ENCODE peak calls at places on chromosome 4, in eight cellular contexts. One of them, this sample, is unnamed.

GRCh38 chr4:1775731-1776500 is 17.2 kb upstream of the FGFR3 start:
- DNase-seq in sigmoid colon: no peak
- DNase-seq in fibroblast of pulmonary artery: no peak
- DNase-seq in left lung: no peak
- DNase-seq in GM12865: no peak
- DNase-seq in AG04449: no peak
- DNase-seq in right lobe of liver: peak
- DNase-seq in ovary: no peak
- DNase-seq in this sample: no peak

GRCh38 chr4:95114521-95114920 is 356.8 kb downstream of the BMPR1B start:
- DNase-seq in ovary: no peak
- DNase-seq in fibroblast of pulmonary artery: no peak
- DNase-seq in AG04449: no peak
- DNase-seq in right lobe of liver: no peak
- DNase-seq in left lung: no peak
- DNase-seq in sigmoid colon: no peak
- DNase-seq in GM12865: no peak
- DNase-seq in this sample: no peak

GRCh38 chr4:24070117-24070516 is 180.3 kb upstream of the PPARGC1A start:
- DNase-seq in ovary: no peak
- DNase-seq in fibroblast of pulmonary artery: peak
- DNase-seq in AG04449: peak
- DNase-seq in sigmoid colon: no peak
- DNase-seq in left lung: no peak
- DNase-seq in right lobe of liver: no peak
- DNase-seq in GM12865: no peak
- DNase-seq in this sample: no peak

GRCh38 chr4:88188738-88189417 is 30.4 kb upstream of the ABCG2 start:
- DNase-seq in fibroblast of pulmonary artery: no peak
- DNase-seq in left lung: no peak
- DNase-seq in AG04449: no peak
- DNase-seq in sigmoid colon: no peak
- DNase-seq in ovary: no peak
- DNase-seq in GM12865: no peak
- DNase-seq in right lobe of liver: no peak
- DNase-seq in this sample: no peak

GRCh38 chr4:151227731-151228130 is 49.2 kb upstream of the PRSS48 start:
- DNase-seq in right lobe of liver: no peak
- DNase-seq in left lung: no peak
- DNase-seq in AG04449: no peak
- DNase-seq in GM12865: peak
- DNase-seq in ovary: no peak
- DNase-seq in sigmoid colon: peak
- DNase-seq in fibroblast of pulmonary artery: peak
- DNase-seq in this sample: no peak

GRCh38 chr4:36198068-36198808 is 46.1 kb downstream of the ARAP2 start:
- DNase-seq in sigmoid colon: peak
- DNase-seq in fibroblast of pulmonary artery: no peak
- DNase-seq in left lung: peak
- DNase-seq in ovary: no peak
- DNase-seq in AG04449: no peak
- DNase-seq in right lobe of liver: no peak
- DNase-seq in GM12865: no peak
- DNase-seq in this sample: no peak

GRCh38 chr4:102569200-102569599 is 68.0 kb downstream of the NFKB1 start:
- DNase-seq in AG04449: no peak
- DNase-seq in ovary: no peak
- DNase-seq in GM12865: no peak
- DNase-seq in right lobe of liver: no peak
- DNase-seq in sigmoid colon: no peak
- DNase-seq in left lung: no peak
- DNase-seq in fibroblast of pulmonary artery: peak
- DNase-seq in this sample: no peak

GRCh38 chr4:43651991-43652390 is 759.5 kb downstream of the GRXCR1 start:
- DNase-seq in AG04449: no peak
- DNase-seq in fibroblast of pulmonary artery: no peak
- DNase-seq in right lobe of liver: no peak
- DNase-seq in GM12865: no peak
- DNase-seq in sigmoid colon: no peak
- DNase-seq in ovary: no peak
- DNase-seq in left lung: no peak
- DNase-seq in this sample: no peak

GRCh38 chr4:123014038-123014437 is 91.6 kb upstream of the NUDT6 start:
- DNase-seq in sigmoid colon: no peak
- DNase-seq in AG04449: no peak
- DNase-seq in fibroblast of pulmonary artery: no peak
- DNase-seq in ovary: no peak
- DNase-seq in left lung: no peak
- DNase-seq in right lobe of liver: no peak
- DNase-seq in GM12865: no peak
- DNase-seq in this sample: no peak

GRCh38 chr4:2257361-2258001 is 4.4 kb downstream of the MXD4 start:
- DNase-seq in ovary: peak
- DNase-seq in AG04449: no peak
- DNase-seq in sigmoid colon: peak
- DNase-seq in fibroblast of pulmonary artery: no peak
- DNase-seq in GM12865: no peak
- DNase-seq in right lobe of liver: no peak
- DNase-seq in left lung: peak
- DNase-seq in this sample: peak

GRCh38 chr4:52604215-52604614 is 54.9 kb downstream of the USP46 start:
- DNase-seq in right lobe of liver: no peak
- DNase-seq in left lung: no peak
- DNase-seq in ovary: no peak
- DNase-seq in sigmoid colon: no peak
- DNase-seq in fibroblast of pulmonary artery: no peak
- DNase-seq in GM12865: no peak
- DNase-seq in AG04449: no peak
- DNase-seq in this sample: no peak

GRCh38 chr4:56739104-56739777 is 58.1 kb upstream of the HOPX start:
- DNase-seq in right lobe of liver: no peak
- DNase-seq in ovary: no peak
- DNase-seq in fibroblast of pulmonary artery: peak
- DNase-seq in sigmoid colon: no peak
- DNase-seq in left lung: no peak
- DNase-seq in AG04449: no peak
- DNase-seq in GM12865: no peak
- DNase-seq in this sample: no peak

GRCh38 chr4:105712766-105713165 is 4.2 kb downstream of the GSTCD start:
- DNase-seq in sigmoid colon: no peak
- DNase-seq in left lung: no peak
- DNase-seq in GM12865: no peak
- DNase-seq in fibroblast of pulmonary artery: no peak
- DNase-seq in right lobe of liver: no peak
- DNase-seq in AG04449: no peak
- DNase-seq in ovary: no peak
- DNase-seq in this sample: no peak

GRCh38 chr4:42104521-42104920 is 47.9 kb downstream of the BEND4 start:
- DNase-seq in GM12865: no peak
- DNase-seq in ovary: no peak
- DNase-seq in left lung: no peak
- DNase-seq in fibroblast of pulmonary artery: peak
- DNase-seq in sigmoid colon: no peak
- DNase-seq in AG04449: peak
- DNase-seq in right lobe of liver: no peak
- DNase-seq in this sample: no peak

GRCh38 chr4:189096108-189096507 is 844.6 kb upstream of the FRG1 start:
- DNase-seq in AG04449: no peak
- DNase-seq in ovary: no peak
- DNase-seq in left lung: peak
- DNase-seq in right lobe of liver: no peak
- DNase-seq in fibroblast of pulmonary artery: no peak
- DNase-seq in GM12865: no peak
- DNase-seq in sigmoid colon: no peak
- DNase-seq in this sample: no peak

DNA sequence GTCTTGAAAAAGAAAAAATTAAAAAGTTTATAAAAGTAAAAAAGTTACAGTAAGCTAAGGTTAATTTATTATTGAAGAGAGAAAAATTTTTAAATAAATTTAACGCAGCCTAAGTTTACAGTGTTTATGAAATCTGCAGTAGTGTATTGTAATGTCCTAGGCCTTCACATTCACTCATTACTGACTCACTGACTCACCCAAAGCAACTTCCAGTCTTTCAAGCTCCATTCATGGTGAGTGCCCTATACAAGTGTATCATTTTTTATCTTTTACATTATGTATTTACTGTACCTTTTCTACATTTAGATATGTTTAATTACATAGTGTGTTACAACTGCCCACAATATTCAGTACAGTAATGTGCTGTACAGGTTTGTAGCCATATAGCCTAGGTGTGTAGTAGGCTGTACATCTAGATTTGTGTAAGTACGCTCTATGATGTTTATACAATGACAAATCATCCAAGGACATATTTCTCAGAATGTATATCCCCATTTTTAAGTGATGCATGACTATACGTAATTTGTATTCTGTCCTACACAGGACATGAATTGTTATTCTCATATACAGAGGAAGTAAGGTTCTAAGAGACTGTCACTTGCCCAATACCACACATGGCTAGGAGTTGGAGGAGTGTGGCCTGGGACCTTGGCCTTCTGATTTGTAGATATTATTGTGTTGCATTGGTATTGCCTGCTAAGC is 19.5 kb upstream of the PDCL2 start:
- DNase-seq in GM12865: no peak
- DNase-seq in sigmoid colon: no peak
- DNase-seq in fibroblast of pulmonary artery: no peak
- DNase-seq in AG04449: no peak
- DNase-seq in right lobe of liver: no peak
- DNase-seq in ovary: no peak
- DNase-seq in left lung: no peak
- DNase-seq in this sample: no peak
- TF ChIP-seq CTCF in GM12865: no peak
- TF ChIP-seq CTCF in sigmoid colon: no peak
- TF ChIP-seq CTCF in fibroblast of pulmonary artery: no peak
- TF ChIP-seq CTCF in AG04449: no peak
- TF ChIP-seq CTCF in right lobe of liver: no peak
- TF ChIP-seq CTCF in ovary: no peak
- TF ChIP-seq CTCF in left lung: no peak
- TF ChIP-seq CTCF in this sample: no peak

GRCh38 chr4:60868232-60868960 is 331.7 kb upstream of the ADGRL3 start:
- DNase-seq in ovary: no peak
- DNase-seq in fibroblast of pulmonary artery: no peak
- DNase-seq in left lung: no peak
- DNase-seq in GM12865: no peak
- DNase-seq in right lobe of liver: no peak
- DNase-seq in sigmoid colon: no peak
- DNase-seq in AG04449: no peak
- DNase-seq in this sample: no peak
- TF ChIP-seq CTCF in ovary: no peak
- TF ChIP-seq CTCF in fibroblast of pulmonary artery: no peak
- TF ChIP-seq CTCF in left lung: no peak
- TF ChIP-seq CTCF in GM12865: no peak
- TF ChIP-seq CTCF in right lobe of liver: no peak
- TF ChIP-seq CTCF in sigmoid colon: no peak
- TF ChIP-seq CTCF in AG04449: no peak
- TF ChIP-seq CTCF in this sample: no peak

GRCh38 chr4:21474195-21474594 is 474.4 kb downstream of the KCNIP4 start:
- DNase-seq in AG04449: no peak
- DNase-seq in ovary: no peak
- DNase-seq in right lobe of liver: no peak
- DNase-seq in GM12865: no peak
- DNase-seq in fibroblast of pulmonary artery: no peak
- DNase-seq in left lung: no peak
- DNase-seq in sigmoid colon: no peak
- DNase-seq in this sample: no peak

GRCh38 chr4:21470531-21470930 is 478.0 kb downstream of the KCNIP4 start:
- DNase-seq in GM12865: no peak
- DNase-seq in right lobe of liver: no peak
- DNase-seq in fibroblast of pulmonary artery: peak
- DNase-seq in sigmoid colon: no peak
- DNase-seq in AG04449: no peak
- DNase-seq in ovary: no peak
- DNase-seq in left lung: no peak
- DNase-seq in this sample: no peak

GRCh38 chr4:21467551-21467950 is 481.0 kb downstream of the KCNIP4 start:
- DNase-seq in sigmoid colon: no peak
- DNase-seq in GM12865: no peak
- DNase-seq in left lung: no peak
- DNase-seq in right lobe of liver: no peak
- DNase-seq in AG04449: no peak
- DNase-seq in fibroblast of pulmonary artery: no peak
- DNase-seq in ovary: no peak
- DNase-seq in this sample: no peak

GRCh38 chr4:21469438-21470032 is 479.0 kb downstream of the KCNIP4 start:
- DNase-seq in right lobe of liver: no peak
- DNase-seq in left lung: no peak
- DNase-seq in GM12865: no peak
- DNase-seq in ovary: no peak
- DNase-seq in AG04449: no peak
- DNase-seq in fibroblast of pulmonary artery: peak
- DNase-seq in sigmoid colon: no peak
- DNase-seq in this sample: no peak
- TF ChIP-seq CTCF in right lobe of liver: peak
- TF ChIP-seq CTCF in left lung: peak
- TF ChIP-seq CTCF in GM12865: peak
- TF ChIP-seq CTCF in ovary: no peak
- TF ChIP-seq CTCF in AG04449: peak
- TF ChIP-seq CTCF in fibroblast of pulmonary artery: peak
- TF ChIP-seq CTCF in sigmoid colon: no peak
- TF ChIP-seq CTCF in this sample: no peak

GRCh38 chr4:184444215-184444952 is 30.0 kb downstream of the IRF2 start:
- DNase-seq in ovary: no peak
- DNase-seq in AG04449: no peak
- DNase-seq in left lung: no peak
- DNase-seq in sigmoid colon: no peak
- DNase-seq in GM12865: no peak
- DNase-seq in right lobe of liver: no peak
- DNase-seq in fibroblast of pulmonary artery: peak
- DNase-seq in this sample: no peak
- TF ChIP-seq CTCF in ovary: no peak
- TF ChIP-seq CTCF in AG04449: no peak
- TF ChIP-seq CTCF in left lung: no peak
- TF ChIP-seq CTCF in sigmoid colon: no peak
- TF ChIP-seq CTCF in GM12865: no peak
- TF ChIP-seq CTCF in right lobe of liver: no peak
- TF ChIP-seq CTCF in fibroblast of pulmonary artery: no peak
- TF ChIP-seq CTCF in this sample: no peak

This sample was measured in activated B cell treated with CpG ODN at 0.5 μM for 24 hours.